ENCODE peak calls at places on chromosomes 13 and 19, in nine cellular contexts. One of them, this sample, is unnamed.

GRCh38 chr19:6475321-6476108 is 6.1 kb downstream of the DENND1C start:
- DNase-seq in Karpas-422: no peak
- DNase-seq in thoracic aorta: no peak
- DNase-seq in stimulated activated CD4-positive, alpha-beta T cell treated with anti-CD3 and anti-CD28 coated beads, Interleukin-12 subunit alpha, Interleukin-12 subunit beta, amount 100 ng/mL, for 4 hours: no peak
- DNase-seq in mesothelial cell of epicardium: no peak
- DNase-seq in activated CD4-positive, alpha-beta T cell treated with anti-CD3 and anti-CD28 coated beads, Interleukin-2, amount 10 ng/mL, durations not matched to agents 7 days and 5 days: no peak
- DNase-seq in GM06990: no peak
- DNase-seq in RCC 7860: no peak
- DNase-seq in brain microvascular endothelial cell: no peak
- DNase-seq in this sample: no peak

GRCh38 chr13:98664047-98664446 is 87.1 kb upstream of the STK24 start:
- DNase-seq in Karpas-422: no peak
- DNase-seq in thoracic aorta: no peak
- DNase-seq in stimulated activated CD4-positive, alpha-beta T cell treated with anti-CD3 and anti-CD28 coated beads, Interleukin-12 subunit alpha, Interleukin-12 subunit beta, amount 100 ng/mL, for 4 hours: peak; percentile 55
- DNase-seq in mesothelial cell of epicardium: no peak
- DNase-seq in activated CD4-positive, alpha-beta T cell treated with anti-CD3 and anti-CD28 coated beads, Interleukin-2, amount 10 ng/mL, durations not matched to agents 7 days and 5 days: peak; percentile 11
- DNase-seq in GM06990: no peak
- DNase-seq in RCC 7860: peak; percentile 83
- DNase-seq in brain microvascular endothelial cell: peak; percentile 89
- DNase-seq in this sample: peak; percentile 80

GRCh38 chr19:35272122-35272715 is 3.5 kb downstream of the USF2 start:
- DNase-seq in Karpas-422: no peak
- DNase-seq in thoracic aorta: no peak
- DNase-seq in stimulated activated CD4-positive, alpha-beta T cell treated with anti-CD3 and anti-CD28 coated beads, Interleukin-12 subunit alpha, Interleukin-12 subunit beta, amount 100 ng/mL, for 4 hours: no peak
- DNase-seq in mesothelial cell of epicardium: no peak
- DNase-seq in activated CD4-positive, alpha-beta T cell treated with anti-CD3 and anti-CD28 coated beads, Interleukin-2, amount 10 ng/mL, durations not matched to agents 7 days and 5 days: no peak
- DNase-seq in GM06990: no peak
- DNase-seq in RCC 7860: no peak
- DNase-seq in brain microvascular endothelial cell: no peak
- DNase-seq in this sample: no peak

GRCh38 chr13:47039106-47039505 is 142.3 kb upstream of the HTR2A start:
- DNase-seq in Karpas-422: no peak
- DNase-seq in thoracic aorta: no peak
- DNase-seq in stimulated activated CD4-positive, alpha-beta T cell treated with anti-CD3 and anti-CD28 coated beads, Interleukin-12 subunit alpha, Interleukin-12 subunit beta, amount 100 ng/mL, for 4 hours: no peak
- DNase-seq in mesothelial cell of epicardium: no peak
- DNase-seq in activated CD4-positive, alpha-beta T cell treated with anti-CD3 and anti-CD28 coated beads, Interleukin-2, amount 10 ng/mL, durations not matched to agents 7 days and 5 days: no peak
- DNase-seq in GM06990: no peak
- DNase-seq in RCC 7860: no peak
- DNase-seq in brain microvascular endothelial cell: peak; percentile 77
- DNase-seq in this sample: no peak

GRCh38 chr13:45799451-45799850 is 52.1 kb downstream of the SIAH3 start:
- DNase-seq in Karpas-422: no peak
- DNase-seq in thoracic aorta: no peak
- DNase-seq in stimulated activated CD4-positive, alpha-beta T cell treated with anti-CD3 and anti-CD28 coated beads, Interleukin-12 subunit alpha, Interleukin-12 subunit beta, amount 100 ng/mL, for 4 hours: no peak
- DNase-seq in mesothelial cell of epicardium: no peak
- DNase-seq in activated CD4-positive, alpha-beta T cell treated with anti-CD3 and anti-CD28 coated beads, Interleukin-2, amount 10 ng/mL, durations not matched to agents 7 days and 5 days: no peak
- DNase-seq in GM06990: no peak
- DNase-seq in RCC 7860: no peak
- DNase-seq in brain microvascular endothelial cell: no peak
- DNase-seq in this sample: no peak

GRCh38 chr13:31670831-31671617 is 68.3 kb upstream of the RXFP2 start:
- DNase-seq in Karpas-422: no peak
- DNase-seq in thoracic aorta: no peak
- DNase-seq in stimulated activated CD4-positive, alpha-beta T cell treated with anti-CD3 and anti-CD28 coated beads, Interleukin-12 subunit alpha, Interleukin-12 subunit beta, amount 100 ng/mL, for 4 hours: no peak
- DNase-seq in mesothelial cell of epicardium: no peak
- DNase-seq in activated CD4-positive, alpha-beta T cell treated with anti-CD3 and anti-CD28 coated beads, Interleukin-2, amount 10 ng/mL, durations not matched to agents 7 days and 5 days: no peak
- DNase-seq in GM06990: no peak
- DNase-seq in RCC 7860: peak; percentile 26
- DNase-seq in brain microvascular endothelial cell: no peak
- DNase-seq in this sample: no peak

GRCh38 chr13:96898855-96899254 is 95.4 kb downstream of the OXGR1 start:
- DNase-seq in Karpas-422: no peak
- DNase-seq in thoracic aorta: no peak
- DNase-seq in stimulated activated CD4-positive, alpha-beta T cell treated with anti-CD3 and anti-CD28 coated beads, Interleukin-12 subunit alpha, Interleukin-12 subunit beta, amount 100 ng/mL, for 4 hours: no peak
- DNase-seq in mesothelial cell of epicardium: no peak
- DNase-seq in activated CD4-positive, alpha-beta T cell treated with anti-CD3 and anti-CD28 coated beads, Interleukin-2, amount 10 ng/mL, durations not matched to agents 7 days and 5 days: no peak
- DNase-seq in GM06990: no peak
- DNase-seq in RCC 7860: no peak
- DNase-seq in brain microvascular endothelial cell: no peak
- DNase-seq in this sample: no peak

GRCh38 chr19:7393459-7393858 is 44.7 kb downstream of the ARHGEF18 start:
- DNase-seq in Karpas-422: no peak
- DNase-seq in thoracic aorta: no peak
- DNase-seq in stimulated activated CD4-positive, alpha-beta T cell treated with anti-CD3 and anti-CD28 coated beads, Interleukin-12 subunit alpha, Interleukin-12 subunit beta, amount 100 ng/mL, for 4 hours: no peak
- DNase-seq in mesothelial cell of epicardium: no peak
- DNase-seq in activated CD4-positive, alpha-beta T cell treated with anti-CD3 and anti-CD28 coated beads, Interleukin-2, amount 10 ng/mL, durations not matched to agents 7 days and 5 days: no peak
- DNase-seq in GM06990: no peak
- DNase-seq in RCC 7860: no peak
- DNase-seq in brain microvascular endothelial cell: no peak
- DNase-seq in this sample: no peak

GRCh38 chr13:41500501-41500900 is 43.2 kb downstream of the RGCC start:
- DNase-seq in Karpas-422: no peak
- DNase-seq in thoracic aorta: no peak
- DNase-seq in stimulated activated CD4-positive, alpha-beta T cell treated with anti-CD3 and anti-CD28 coated beads, Interleukin-12 subunit alpha, Interleukin-12 subunit beta, amount 100 ng/mL, for 4 hours: no peak
- DNase-seq in mesothelial cell of epicardium: no peak
- DNase-seq in activated CD4-positive, alpha-beta T cell treated with anti-CD3 and anti-CD28 coated beads, Interleukin-2, amount 10 ng/mL, durations not matched to agents 7 days and 5 days: peak; percentile 53
- DNase-seq in GM06990: peak; percentile 42
- DNase-seq in RCC 7860: no peak
- DNase-seq in brain microvascular endothelial cell: no peak
- DNase-seq in this sample: peak; percentile 22

GRCh38 chr19:19865750-19866598 is at the start of gene ZNF253:
- DNase-seq in Karpas-422: peak; percentile 99
- DNase-seq in thoracic aorta: peak; percentile 93
- DNase-seq in stimulated activated CD4-positive, alpha-beta T cell treated with anti-CD3 and anti-CD28 coated beads, Interleukin-12 subunit alpha, Interleukin-12 subunit beta, amount 100 ng/mL, for 4 hours: peak; percentile 93
- DNase-seq in mesothelial cell of epicardium: peak; percentile 89
- DNase-seq in activated CD4-positive, alpha-beta T cell treated with anti-CD3 and anti-CD28 coated beads, Interleukin-2, amount 10 ng/mL, durations not matched to agents 7 days and 5 days: peak; percentile 98
- DNase-seq in GM06990: peak; percentile 89
- DNase-seq in RCC 7860: peak; percentile 83
- DNase-seq in brain microvascular endothelial cell: peak; percentile 95
- DNase-seq in this sample: peak; percentile 59

GRCh38 chr13:82933986-82934385 is 948.3 kb downstream of the SLITRK1 start:
- DNase-seq in Karpas-422: no peak
- DNase-seq in thoracic aorta: no peak
- DNase-seq in stimulated activated CD4-positive, alpha-beta T cell treated with anti-CD3 and anti-CD28 coated beads, Interleukin-12 subunit alpha, Interleukin-12 subunit beta, amount 100 ng/mL, for 4 hours: no peak
- DNase-seq in mesothelial cell of epicardium: no peak
- DNase-seq in activated CD4-positive, alpha-beta T cell treated with anti-CD3 and anti-CD28 coated beads, Interleukin-2, amount 10 ng/mL, durations not matched to agents 7 days and 5 days: no peak
- DNase-seq in GM06990: no peak
- DNase-seq in RCC 7860: no peak
- DNase-seq in brain microvascular endothelial cell: no peak
- DNase-seq in this sample: no peak

GRCh38 chr19:3161453-3161852 is 17.1 kb upstream of the S1PR4 start:
- DNase-seq in Karpas-422: no peak
- DNase-seq in thoracic aorta: no peak
- DNase-seq in stimulated activated CD4-positive, alpha-beta T cell treated with anti-CD3 and anti-CD28 coated beads, Interleukin-12 subunit alpha, Interleukin-12 subunit beta, amount 100 ng/mL, for 4 hours: no peak
- DNase-seq in mesothelial cell of epicardium: no peak
- DNase-seq in activated CD4-positive, alpha-beta T cell treated with anti-CD3 and anti-CD28 coated beads, Interleukin-2, amount 10 ng/mL, durations not matched to agents 7 days and 5 days: no peak
- DNase-seq in GM06990: no peak
- DNase-seq in RCC 7860: no peak
- DNase-seq in brain microvascular endothelial cell: peak; percentile 39
- DNase-seq in this sample: peak; percentile 89

GRCh38 chr13:34162545-34162936 is 344.6 kb downstream of the RFC3 start:
- DNase-seq in Karpas-422: no peak
- DNase-seq in thoracic aorta: no peak
- DNase-seq in stimulated activated CD4-positive, alpha-beta T cell treated with anti-CD3 and anti-CD28 coated beads, Interleukin-12 subunit alpha, Interleukin-12 subunit beta, amount 100 ng/mL, for 4 hours: no peak
- DNase-seq in mesothelial cell of epicardium: no peak
- DNase-seq in activated CD4-positive, alpha-beta T cell treated with anti-CD3 and anti-CD28 coated beads, Interleukin-2, amount 10 ng/mL, durations not matched to agents 7 days and 5 days: no peak
- DNase-seq in GM06990: no peak
- DNase-seq in RCC 7860: no peak
- DNase-seq in brain microvascular endothelial cell: no peak
- DNase-seq in this sample: no peak

GRCh38 chr13:98462241-98462882 is 114.5 kb downstream of the STK24 start:
- DNase-seq in Karpas-422: no peak
- DNase-seq in thoracic aorta: no peak
- DNase-seq in stimulated activated CD4-positive, alpha-beta T cell treated with anti-CD3 and anti-CD28 coated beads, Interleukin-12 subunit alpha, Interleukin-12 subunit beta, amount 100 ng/mL, for 4 hours: no peak
- DNase-seq in mesothelial cell of epicardium: no peak
- DNase-seq in activated CD4-positive, alpha-beta T cell treated with anti-CD3 and anti-CD28 coated beads, Interleukin-2, amount 10 ng/mL, durations not matched to agents 7 days and 5 days: no peak
- DNase-seq in GM06990: no peak
- DNase-seq in RCC 7860: no peak
- DNase-seq in brain microvascular endothelial cell: no peak
- DNase-seq in this sample: no peak

GRCh38 chr13:65497265-65497664 is 1732.9 kb downstream of the PCDH9 start:
- DNase-seq in Karpas-422: no peak
- DNase-seq in thoracic aorta: no peak
- DNase-seq in stimulated activated CD4-positive, alpha-beta T cell treated with anti-CD3 and anti-CD28 coated beads, Interleukin-12 subunit alpha, Interleukin-12 subunit beta, amount 100 ng/mL, for 4 hours: no peak
- DNase-seq in mesothelial cell of epicardium: no peak
- DNase-seq in activated CD4-positive, alpha-beta T cell treated with anti-CD3 and anti-CD28 coated beads, Interleukin-2, amount 10 ng/mL, durations not matched to agents 7 days and 5 days: no peak
- DNase-seq in GM06990: no peak
- DNase-seq in RCC 7860: peak; percentile 56
- DNase-seq in brain microvascular endothelial cell: peak; percentile 38
- DNase-seq in this sample: peak; percentile 0

GRCh38 chr19:49020931-49021895 is 2.9 kb downstream of the CGB3 start:
- DNase-seq in Karpas-422: peak; percentile 78
- DNase-seq in thoracic aorta: no peak
- DNase-seq in stimulated activated CD4-positive, alpha-beta T cell treated with anti-CD3 and anti-CD28 coated beads, Interleukin-12 subunit alpha, Interleukin-12 subunit beta, amount 100 ng/mL, for 4 hours: no peak
- DNase-seq in mesothelial cell of epicardium: no peak
- DNase-seq in activated CD4-positive, alpha-beta T cell treated with anti-CD3 and anti-CD28 coated beads, Interleukin-2, amount 10 ng/mL, durations not matched to agents 7 days and 5 days: no peak
- DNase-seq in GM06990: no peak
- DNase-seq in RCC 7860: peak; percentile 91
- DNase-seq in brain microvascular endothelial cell: peak; percentile 18
- DNase-seq in this sample: no peak

GRCh38 chr13:49235856-49236431 is 11.8 kb upstream of the CDADC1 start:
- DNase-seq in Karpas-422: no peak
- DNase-seq in thoracic aorta: no peak
- DNase-seq in stimulated activated CD4-positive, alpha-beta T cell treated with anti-CD3 and anti-CD28 coated beads, Interleukin-12 subunit alpha, Interleukin-12 subunit beta, amount 100 ng/mL, for 4 hours: no peak
- DNase-seq in mesothelial cell of epicardium: no peak
- DNase-seq in activated CD4-positive, alpha-beta T cell treated with anti-CD3 and anti-CD28 coated beads, Interleukin-2, amount 10 ng/mL, durations not matched to agents 7 days and 5 days: no peak
- DNase-seq in GM06990: no peak
- DNase-seq in RCC 7860: no peak
- DNase-seq in brain microvascular endothelial cell: no peak
- DNase-seq in this sample: no peak

GRCh38 chr19:18264428-18264827 is 9.8 kb downstream of the IQCN start:
- DNase-seq in Karpas-422: no peak
- DNase-seq in thoracic aorta: no peak
- DNase-seq in stimulated activated CD4-positive, alpha-beta T cell treated with anti-CD3 and anti-CD28 coated beads, Interleukin-12 subunit alpha, Interleukin-12 subunit beta, amount 100 ng/mL, for 4 hours: no peak
- DNase-seq in mesothelial cell of epicardium: no peak
- DNase-seq in activated CD4-positive, alpha-beta T cell treated with anti-CD3 and anti-CD28 coated beads, Interleukin-2, amount 10 ng/mL, durations not matched to agents 7 days and 5 days: no peak
- DNase-seq in GM06990: no peak
- DNase-seq in RCC 7860: no peak
- DNase-seq in brain microvascular endothelial cell: no peak
- DNase-seq in this sample: no peak

GRCh38 chr19:4369888-4370260 is 26.5 kb downstream of the MPND start:
- DNase-seq in Karpas-422: peak; percentile 82
- DNase-seq in thoracic aorta: no peak
- DNase-seq in stimulated activated CD4-positive, alpha-beta T cell treated with anti-CD3 and anti-CD28 coated beads, Interleukin-12 subunit alpha, Interleukin-12 subunit beta, amount 100 ng/mL, for 4 hours: peak; percentile 75
- DNase-seq in mesothelial cell of epicardium: no peak
- DNase-seq in activated CD4-positive, alpha-beta T cell treated with anti-CD3 and anti-CD28 coated beads, Interleukin-2, amount 10 ng/mL, durations not matched to agents 7 days and 5 days: peak; percentile 77
- DNase-seq in GM06990: peak; percentile 84
- DNase-seq in RCC 7860: peak; percentile 64
- DNase-seq in brain microvascular endothelial cell: no peak
- DNase-seq in this sample: no peak

GRCh38 chr19:17394891-17395415 is 957 bp upstream of the CCDC194 start:
- DNase-seq in Karpas-422: peak; percentile 81
- DNase-seq in thoracic aorta: no peak
- DNase-seq in stimulated activated CD4-positive, alpha-beta T cell treated with anti-CD3 and anti-CD28 coated beads, Interleukin-12 subunit alpha, Interleukin-12 subunit beta, amount 100 ng/mL, for 4 hours: peak; percentile 76
- DNase-seq in mesothelial cell of epicardium: no peak
- DNase-seq in activated CD4-positive, alpha-beta T cell treated with anti-CD3 and anti-CD28 coated beads, Interleukin-2, amount 10 ng/mL, durations not matched to agents 7 days and 5 days: peak; percentile 26
- DNase-seq in GM06990: peak; percentile 71
- DNase-seq in RCC 7860: peak; percentile 35
- DNase-seq in brain microvascular endothelial cell: no peak
- DNase-seq in this sample: peak; percentile 67

GRCh38 chr13:42788601-42789000 is 7.2 kb downstream of the FAM216B start:
- DNase-seq in Karpas-422: no peak
- DNase-seq in thoracic aorta: no peak
- DNase-seq in stimulated activated CD4-positive, alpha-beta T cell treated with anti-CD3 and anti-CD28 coated beads, Interleukin-12 subunit alpha, Interleukin-12 subunit beta, amount 100 ng/mL, for 4 hours: no peak
- DNase-seq in mesothelial cell of epicardium: no peak
- DNase-seq in activated CD4-positive, alpha-beta T cell treated with anti-CD3 and anti-CD28 coated beads, Interleukin-2, amount 10 ng/mL, durations not matched to agents 7 days and 5 days: no peak
- DNase-seq in GM06990: no peak
- DNase-seq in RCC 7860: no peak
- DNase-seq in brain microvascular endothelial cell: no peak
- DNase-seq in this sample: no peak

GRCh38 chr13:114064516-114065140 is 67.8 kb downstream of the RASA3 start:
- DNase-seq in Karpas-422: no peak
- DNase-seq in thoracic aorta: no peak
- DNase-seq in stimulated activated CD4-positive, alpha-beta T cell treated with anti-CD3 and anti-CD28 coated beads, Interleukin-12 subunit alpha, Interleukin-12 subunit beta, amount 100 ng/mL, for 4 hours: no peak
- DNase-seq in mesothelial cell of epicardium: no peak
- DNase-seq in activated CD4-positive, alpha-beta T cell treated with anti-CD3 and anti-CD28 coated beads, Interleukin-2, amount 10 ng/mL, durations not matched to agents 7 days and 5 days: no peak
- DNase-seq in GM06990: no peak
- DNase-seq in RCC 7860: peak; percentile 26
- DNase-seq in brain microvascular endothelial cell: no peak
- DNase-seq in this sample: no peak

GRCh38 chr13:27712421-27712820 is 79.9 kb upstream of the GSX1 start:
- DNase-seq in Karpas-422: peak; percentile 44
- DNase-seq in thoracic aorta: no peak
- DNase-seq in stimulated activated CD4-positive, alpha-beta T cell treated with anti-CD3 and anti-CD28 coated beads, Interleukin-12 subunit alpha, Interleukin-12 subunit beta, amount 100 ng/mL, for 4 hours: no peak
- DNase-seq in mesothelial cell of epicardium: no peak
- DNase-seq in activated CD4-positive, alpha-beta T cell treated with anti-CD3 and anti-CD28 coated beads, Interleukin-2, amount 10 ng/mL, durations not matched to agents 7 days and 5 days: no peak
- DNase-seq in GM06990: no peak
- DNase-seq in RCC 7860: no peak
- DNase-seq in brain microvascular endothelial cell: peak; percentile 3
- DNase-seq in this sample: no peak

GRCh38 chr13:27339299-27339698 is 68.7 kb downstream of the RASL11A start:
- DNase-seq in Karpas-422: peak; percentile 81
- DNase-seq in thoracic aorta: no peak
- DNase-seq in stimulated activated CD4-positive, alpha-beta T cell treated with anti-CD3 and anti-CD28 coated beads, Interleukin-12 subunit alpha, Interleukin-12 subunit beta, amount 100 ng/mL, for 4 hours: peak; percentile 29
- DNase-seq in mesothelial cell of epicardium: no peak
- DNase-seq in activated CD4-positive, alpha-beta T cell treated with anti-CD3 and anti-CD28 coated beads, Interleukin-2, amount 10 ng/mL, durations not matched to agents 7 days and 5 days: peak; percentile 54
- DNase-seq in GM06990: no peak
- DNase-seq in RCC 7860: peak; percentile 12
- DNase-seq in brain microvascular endothelial cell: peak; percentile 28
- DNase-seq in this sample: no peak